ENCODE peak calls at places on chromosomes 3 and 15, in four cellular contexts. S is H1, P is HepG2, O is GM12878. I is an unnamed sample. For H3K4me1, the result is how much of the 10 kb centered on the place peaks cover.

GRCh38 chr15:39624806-39625205 is 43.9 kb downstream of the THBS1 start:
- DNase-seq in S (no peak), P (peak), O (peak), I (no peak)

GRCh38 chr3:70882104-70882503 is 569.7 kb upstream of the MDFIC2 start:
- DNase-seq in S (no peak), P (no peak), O (no peak), I (no peak)

GRCh38 chr3:123424321-123424998 is 24.4 kb downstream of the ADCY5 start:
- DNase-seq in S (no peak), P (no peak), O (no peak), I (no peak)

GRCh38 chr3:126893651-126894050 is 89.3 kb upstream of the PLXNA1 start:
- DNase-seq in S (no peak), P (no peak), O (no peak), I (no peak)

GRCh38 chr3:128309026-128309425 is 155.7 kb downstream of the EEFSEC start:
- DNase-seq in S (no peak), P (no peak), O (no peak), I (no peak)

GRCh38 chr15:62850791-62851291 is 191.7 kb upstream of the TPM1 start:
- DNase-seq in S (peak), P (peak), O (no peak), I (peak)

GRCh38 chr3:15409239-15409638 is 18.1 kb downstream of the METTL6 start:
- DNase-seq in S (no peak), P (no peak), O (no peak), I (no peak)

GRCh38 chr3:111517801-111518200 is 24.2 kb upstream of the CD96 start:
- DNase-seq in S (no peak), P (no peak), O (no peak), I (peak)

DNA sequence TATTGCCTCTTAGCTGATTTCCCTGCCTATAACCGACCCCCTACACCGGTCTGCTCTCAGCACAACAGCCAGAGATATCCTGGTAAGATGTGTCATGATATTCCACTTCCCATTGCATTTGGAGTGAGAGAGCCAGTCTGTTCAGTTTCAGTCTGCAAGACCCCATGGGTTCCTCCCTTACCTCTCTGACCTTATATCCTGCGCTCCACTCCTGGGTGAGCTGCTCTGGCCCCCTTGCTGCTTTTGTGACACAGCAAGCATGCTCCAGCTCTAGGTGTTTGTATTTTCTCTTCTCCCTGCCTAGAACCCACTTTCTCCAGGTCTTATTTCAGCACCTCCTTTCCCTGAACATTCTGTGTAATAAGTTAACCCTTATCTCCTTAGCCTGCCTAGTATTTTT is 44.1 kb downstream of the CMTM8 start:
- DNase-seq in S (no peak), P (no peak), O (no peak), I (no peak)
- H3K4me1 ChIP-seq in S (under half), P (half or more), O (under half), I (under half)

GRCh38 chr3:14266361-14266760 is 87.7 kb downstream of the LSM3 start:
- DNase-seq in S (no peak), P (no peak), O (no peak), I (no peak)
- H3K9ac ChIP-seq in S (no peak), P (no peak), O (no peak), I (no peak)

GRCh38 chr3:141797819-141798405 is 34.7 kb downstream of the GRK7 start:
- DNase-seq in S (no peak), P (no peak), O (no peak), I (no peak)
- TF ChIP-seq SUZ12 in S (no peak), P (no peak), O (no peak), I (no peak)

DNA sequence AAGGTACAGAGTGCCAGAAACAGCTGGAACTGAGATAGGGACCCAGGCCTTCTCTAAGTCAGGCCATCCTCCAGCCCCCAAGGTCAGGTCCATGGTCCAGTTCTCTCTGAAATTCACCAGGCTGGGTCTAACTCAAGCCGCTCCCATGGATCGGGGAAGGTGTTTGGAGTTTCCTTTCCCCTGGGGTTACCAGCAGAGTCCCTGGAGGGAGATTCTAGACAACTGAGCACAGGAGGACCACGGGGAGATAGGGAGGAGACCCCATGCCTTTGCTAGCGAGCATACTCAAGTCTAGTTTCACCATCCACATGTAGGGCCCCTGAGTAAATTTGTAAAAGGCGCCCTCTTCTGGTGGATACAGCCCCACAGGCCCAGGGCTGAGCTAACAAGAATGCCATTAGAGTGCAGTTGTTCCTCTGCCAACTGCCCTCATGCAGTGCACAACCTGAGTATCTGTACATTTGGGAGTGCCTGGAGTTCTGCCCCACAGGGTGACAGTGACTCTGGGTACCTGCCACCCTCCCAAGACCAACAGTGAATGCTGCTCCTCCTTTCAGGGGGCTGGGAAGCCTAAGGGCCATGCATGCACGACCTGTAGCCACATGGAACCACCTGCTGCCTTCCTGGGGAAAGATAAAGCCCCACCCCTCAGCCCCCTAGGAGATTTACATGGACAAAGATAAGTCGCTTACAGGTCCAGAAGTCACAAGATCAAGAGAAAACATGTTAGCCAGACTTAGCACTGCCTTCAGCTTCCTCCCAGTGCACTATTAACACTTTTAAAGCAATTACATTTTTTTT is 89.0 kb downstream of the IQSEC1 start:
- DNase-seq in S (peak), P (peak), O (no peak), I (peak)
- H3K4me1 ChIP-seq in S (under half), P (under half), O (under half), I (under half)

I was measured in NT2/D1.